ENCODE peak calls at places on chromosomes 1 and 21, in five cellular contexts. P is K562, F is psoas muscle, Z is spleen, M is left ventricle myocardium inferior. C is an unnamed sample.

GRCh38 chr1:175262646-175263045 is 70.1 kb upstream of the KIAA0040 start:
- DNase-seq in P (no peak), F (no peak), Z (no peak), M (no peak), C (no peak)

GRCh38 chr1:161885013-161885412 is 118.9 kb downstream of the ATF6 start:
- DNase-seq in P (no peak), F (no peak), Z (no peak), M (no peak), C (no peak)

GRCh38 chr21:43935711-43936110 is 70.7 kb downstream of the AGPAT3 start:
- DNase-seq in P (no peak), F (no peak), Z (no peak), M (no peak), C (no peak)

GRCh38 chr1:90349510-90349909 is 354.6 kb downstream of the ZNF326 start:
- DNase-seq in P (no peak), F (no peak), Z (no peak), M (no peak), C (no peak)

GRCh38 chr1:179048339-179049124 is 22.8 kb downstream of the FAM20B start:
- DNase-seq in P (no peak), F (no peak), Z (no peak), M (no peak), C (no peak)

GRCh38 chr1:160367516-160367900 is 637 bp downstream of the NHLH1 start:
- DNase-seq in P (no peak), F (no peak), Z (no peak), M (no peak), C (peak; percentile 48)

GRCh38 chr1:66275601-66276023 is 258.3 kb upstream of the SGIP1 start:
- DNase-seq in P (no peak), F (no peak), Z (no peak), M (no peak), C (no peak)

GRCh38 chr1:151565500-151566189 is 25.5 kb downstream of the TUFT1 start:
- DNase-seq in P (no peak), F (no peak), Z (no peak), M (no peak), C (no peak)

GRCh38 chr1:206878456-206878855 is 13.0 kb downstream of the IL20 start:
- DNase-seq in P (peak; percentile 42), F (no peak), Z (no peak), M (no peak), C (no peak)

GRCh38 chr1:212671342-212672031 is 28.2 kb downstream of the BATF3 start:
- DNase-seq in P (no peak), F (peak; percentile 31), Z (peak; percentile 77), M (peak; percentile 32), C (peak; percentile 59)

GRCh38 chr1:77282866-77283539 is 1.2 kb downstream of the AK5 start:
- DNase-seq in P (no peak), F (peak; percentile 12), Z (peak; percentile 63), M (no peak), C (no peak)

GRCh38 chr1:32925360-32926142 is 24.4 kb upstream of the TMEM54 start:
- DNase-seq in P (no peak), F (no peak), Z (no peak), M (no peak), C (no peak)

GRCh38 chr1:52651904-52652303 is 18.9 kb downstream of the SHISAL2A start:
- DNase-seq in P (no peak), F (no peak), Z (no peak), M (no peak), C (no peak)

GRCh38 chr1:227948493-227949260 is 945 bp upstream of the WNT9A start:
- DNase-seq in P (no peak), F (peak; percentile 14), Z (peak; percentile 73), M (no peak), C (peak; percentile 58)

GRCh38 chr1:112761714-112762480 is 46.8 kb upstream of the PPM1J start:
- DNase-seq in P (no peak), F (no peak), Z (no peak), M (no peak), C (no peak)

GRCh38 chr1:214604543-214604942 is 1.5 kb downstream of the CENPF start:
- DNase-seq in P (no peak), F (no peak), Z (no peak), M (no peak), C (no peak)

GRCh38 chr1:160653620-160654016 is 6.8 kb upstream of the SLAMF1 start:
- DNase-seq in P (no peak), F (no peak), Z (no peak), M (no peak), C (no peak)

GRCh38 chr21:37458669-37459276 is 92.2 kb downstream of the DYRK1A start:
- DNase-seq in P (no peak), F (no peak), Z (no peak), M (no peak), C (no peak)
- H3K27ac ChIP-seq in P (peak overlapping the region; percentile 9), F (peak overlapping the region; percentile 80), Z (no peak overlapping the region), M (peak overlapping the region; percentile 7), C (peak overlapping the region; percentile 57)

GRCh38 chr1:36542024-36542961 is 59.6 kb upstream of the CSF3R start:
- DNase-seq in P (no peak), F (no peak), Z (no peak), M (no peak), C (no peak)
- H3K4me3 ChIP-seq in P (no peak overlapping the region), F (no peak overlapping the region), Z (no peak overlapping the region), M (no peak overlapping the region), C (no peak overlapping the region)

DNA sequence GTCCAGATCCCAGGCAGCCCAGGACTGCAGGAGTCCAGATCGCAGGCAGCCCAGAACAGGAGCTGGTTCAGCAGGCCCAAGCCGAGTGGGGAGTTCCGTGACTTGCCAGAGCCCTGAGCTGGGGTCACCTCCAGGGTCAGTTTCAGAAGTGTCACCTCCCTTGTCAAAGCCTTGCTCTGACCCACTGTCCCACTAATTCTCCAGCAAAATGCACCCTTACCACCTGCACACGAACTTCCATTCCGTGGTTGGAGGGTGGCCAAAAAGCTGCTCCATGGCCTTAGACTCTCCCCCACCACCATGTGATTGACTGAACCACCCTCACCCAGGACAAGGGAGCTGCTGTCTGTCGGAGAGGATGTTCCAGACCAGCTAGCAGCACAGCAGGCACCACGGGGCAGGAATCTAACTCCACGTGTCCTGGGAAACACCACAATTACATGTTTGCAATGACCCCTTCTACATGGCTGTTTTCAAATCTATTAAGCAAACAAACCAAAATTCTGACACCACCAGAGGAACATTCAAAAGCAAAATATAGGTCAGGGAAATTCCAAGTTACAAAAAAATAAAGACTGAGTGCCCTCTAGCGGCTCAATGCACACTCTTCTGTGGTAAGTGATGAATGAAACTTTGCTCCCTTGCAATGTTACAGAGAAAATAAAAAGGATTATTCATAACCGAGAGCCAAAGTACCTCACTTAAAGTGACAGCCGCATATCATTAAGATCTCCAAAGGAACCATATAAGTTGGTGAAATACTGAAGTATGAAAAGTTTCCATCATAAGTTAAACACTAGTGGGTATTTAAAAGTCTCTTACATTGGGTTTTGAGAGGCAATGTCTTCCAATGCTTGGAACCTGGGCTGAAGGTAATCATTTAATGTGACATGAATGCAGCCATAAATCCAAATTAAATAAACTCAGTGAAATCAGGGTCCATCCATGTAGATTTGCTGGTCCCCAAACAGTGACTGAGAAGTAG is 76.3 kb downstream of the NPHP4 start:
- DNase-seq in P (peak; percentile 66), F (no peak), Z (no peak), M (no peak), C (peak; percentile 30)
- TF ChIP-seq CTCF in P (peak; percentile 90), F (peak; percentile 65), Z (peak; percentile 50), M (peak; percentile 72), C (peak; percentile 55)

GRCh38 chr1:13943055-13943454 is 243.1 kb downstream of the PRDM2 start:
- DNase-seq in P (no peak), F (no peak), Z (no peak), M (no peak), C (no peak)
- H3K27ac ChIP-seq in P (no peak overlapping the region), F (no peak overlapping the region), Z (no peak overlapping the region), M (no peak overlapping the region), C (no peak overlapping the region)

DNA sequence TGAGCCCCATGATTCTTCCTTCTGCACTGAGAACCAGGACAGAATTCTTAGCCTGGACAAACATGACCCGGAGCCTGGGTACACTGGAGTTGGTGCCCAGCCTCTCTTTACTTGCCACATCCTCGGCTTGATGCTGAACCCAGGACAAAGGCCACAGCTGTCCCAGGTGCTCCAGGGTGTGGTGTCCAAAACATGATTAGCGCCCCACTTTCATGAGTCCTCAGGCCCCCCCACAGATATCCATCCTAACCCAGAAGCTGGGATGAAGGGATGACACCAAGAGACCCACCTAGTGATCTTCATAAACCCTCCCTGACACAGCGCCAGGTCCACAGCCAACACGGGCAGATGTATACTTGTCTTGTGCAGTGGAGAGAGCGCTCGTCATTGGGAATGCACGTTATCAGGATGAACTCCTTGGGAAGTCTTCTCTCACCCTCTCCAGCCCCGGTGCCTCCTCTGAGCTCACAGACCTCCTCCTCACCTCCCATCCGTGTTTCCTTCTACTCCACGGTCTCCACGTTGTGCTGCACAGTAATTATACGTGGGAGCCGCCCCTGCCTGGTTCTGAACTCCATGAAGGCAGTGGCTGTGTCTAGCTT is 3.6 kb downstream of the ABCA4 start:
- DNase-seq in P (no peak), F (no peak), Z (peak; percentile 44), M (no peak), C (peak; percentile 54)
- H3K4me3 ChIP-seq in P (no peak overlapping the region), F (no peak overlapping the region), Z (no peak overlapping the region), M (no peak overlapping the region), C (no peak overlapping the region)

GRCh38 chr1:17574502-17574901 is 35.0 kb downstream of the ARHGEF10L start:
- DNase-seq in P (no peak), F (no peak), Z (no peak), M (no peak), C (no peak)
- TF ChIP-seq CTCF in P (peak; percentile 29), F (peak; percentile 5), Z (no peak), M (peak; percentile 35), C (peak; percentile 25)

DNA sequence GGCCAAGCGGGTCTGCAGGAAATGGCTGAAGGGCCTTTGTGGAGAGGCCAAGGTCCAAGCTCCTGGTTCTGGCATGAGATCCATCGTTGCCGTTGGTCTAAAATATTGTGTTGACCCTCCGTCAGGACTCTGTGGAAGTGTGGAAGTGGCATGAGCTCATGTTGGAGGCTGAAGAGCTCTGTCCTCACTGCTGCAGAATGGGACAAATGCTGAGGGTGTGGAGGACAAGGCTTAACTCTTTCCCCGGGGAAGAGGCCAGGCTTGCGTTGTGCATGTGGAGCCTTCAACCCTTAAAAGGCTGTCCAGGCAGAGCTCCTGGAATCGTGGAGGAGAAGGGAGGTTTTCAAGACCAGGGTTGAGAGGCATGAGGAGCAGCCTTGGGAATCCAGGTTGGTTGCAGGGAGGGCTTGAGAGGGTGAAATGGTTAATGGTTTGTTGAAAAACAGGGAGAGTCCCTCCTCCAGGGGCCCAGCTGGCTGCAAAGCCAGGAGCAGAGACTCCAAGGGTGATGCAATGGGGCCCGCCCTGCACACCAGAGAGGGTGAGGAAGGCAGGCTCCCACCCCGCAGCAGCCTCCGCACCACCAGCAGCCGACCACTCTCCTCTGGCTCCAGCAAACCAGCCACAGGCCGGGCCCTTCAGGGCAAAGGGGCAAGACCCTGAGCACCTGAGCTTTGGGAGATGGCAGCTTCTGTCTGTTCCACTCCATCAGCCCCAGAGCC is 6.7 kb upstream of the AHCYL1 start:
- DNase-seq in P (no peak), F (peak; percentile 70), Z (no peak), M (peak; percentile 75), C (peak; percentile 79)
- H3K27ac ChIP-seq in P (no peak overlapping the region), F (no peak overlapping the region), Z (no peak overlapping the region), M (peak overlapping the region; percentile 74), C (peak overlapping the region; percentile 71)

DNA sequence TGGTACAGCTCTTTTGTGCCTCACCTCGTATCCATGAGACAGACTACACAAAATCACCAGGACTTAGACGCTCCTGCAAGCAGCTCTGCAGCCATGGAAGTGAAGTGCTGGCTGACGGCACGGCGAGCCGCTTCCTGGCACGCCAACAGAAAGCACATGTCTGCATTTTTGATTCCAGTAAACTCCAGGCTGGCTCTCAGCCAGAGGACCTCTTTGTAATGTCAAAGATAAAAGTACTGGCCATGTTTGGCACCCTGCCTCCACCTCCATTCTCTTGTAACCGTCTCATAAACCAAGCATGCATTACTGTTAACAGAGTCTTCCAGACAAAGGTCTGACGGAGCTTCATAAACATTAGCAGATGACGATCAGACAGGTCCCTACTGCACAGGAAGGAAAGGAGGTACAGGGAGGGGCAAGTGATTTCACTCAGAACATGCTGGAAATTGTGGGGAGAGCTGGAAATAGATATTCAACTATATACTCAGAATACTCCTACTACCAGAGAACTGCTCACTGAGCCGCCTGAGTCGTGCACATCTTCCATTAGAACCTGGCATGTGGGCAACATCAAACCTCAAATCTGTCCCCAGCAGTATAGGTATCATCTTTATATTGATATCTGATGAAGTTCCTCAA is 632.0 kb downstream of the SMYD3 start:
- DNase-seq in P (peak; percentile 92), F (peak; percentile 47), Z (no peak), M (peak; percentile 83), C (peak; percentile 89)
- H3K4me3 ChIP-seq in P (no peak overlapping the region), F (no peak overlapping the region), Z (no peak overlapping the region), M (peak overlapping the region; percentile 36), C (no peak overlapping the region)